ENCODE peak calls at places on chromosome 19, in four cellular contexts. D is uterus, P is GM23248, Q is Peyer's patch. O is an unnamed sample.

GRCh38 chr19:54684537-54684936 is 21.8 kb downstream of the LILRB4 start:
- DNase-seq in D (no peak), P (peak; percentile 38), Q (no peak), O (peak; percentile 55)

GRCh38 chr19:51150627-51151026 is 8.5 kb downstream of the SIGLEC7 start:
- DNase-seq in D (no peak), P (no peak), Q (no peak), O (no peak)

GRCh38 chr19:19232231-19232630 is 20.5 kb downstream of the NCAN start:
- DNase-seq in D (no peak), P (no peak), Q (no peak), O (no peak)

GRCh38 chr19:2582984-2583956 is 107.3 kb downstream of the GADD45B start:
- DNase-seq in D (no peak), P (peak; percentile 36), Q (peak; percentile 29), O (no peak)

GRCh38 chr19:6842871-6843607 is 44.3 kb upstream of the ADGRE1 start:
- DNase-seq in D (no peak), P (no peak), Q (no peak), O (no peak)

GRCh38 chr19:45767881-45768643 is 990 bp downstream of the SIX5 start:
- DNase-seq in D (peak; percentile 77), P (peak; percentile 84), Q (peak; percentile 72), O (peak; percentile 69)

GRCh38 chr19:16590876-16591802 is 18.9 kb upstream of the SLC35E1 start:
- DNase-seq in D (no peak), P (no peak), Q (no peak), O (no peak)

GRCh38 chr19:32642771-32643170 is 32.2 kb downstream of the ANKRD27 start:
- DNase-seq in D (no peak), P (no peak), Q (peak; percentile 64), O (no peak)

GRCh38 chr19:19185853-19186728 is 5.9 kb downstream of the BORCS8 start:
- DNase-seq in D (no peak), P (peak; percentile 51), Q (peak; percentile 73), O (peak; percentile 77)

GRCh38 chr19:3125900-3126524 is 9.8 kb upstream of the GNA15 start:
- DNase-seq in D (no peak), P (peak; percentile 50), Q (peak; percentile 85), O (peak; percentile 52)

GRCh38 chr19:18425515-18426415 is 6.6 kb downstream of the SSBP4 start:
- DNase-seq in D (peak; percentile 82), P (peak; percentile 93), Q (peak; percentile 59), O (peak; percentile 51)

GRCh38 chr19:41734156-41734555 is 21.2 kb upstream of the CEACAM6 start:
- DNase-seq in D (no peak), P (no peak), Q (no peak), O (no peak)

GRCh38 chr19:7293795-7294570 is at the start of gene INSR:
- DNase-seq in D (peak; percentile 94), P (peak; percentile 94), Q (peak; percentile 91), O (peak; percentile 93)

GRCh38 chr19:50332264-50333038 is 3.3 kb upstream of the KCNC3 start:
- DNase-seq in D (no peak), P (no peak), Q (no peak), O (no peak)

GRCh38 chr19:2371656-2372055 is 11.6 kb downstream of the TMPRSS9 start:
- DNase-seq in D (no peak), P (peak; percentile 86), Q (no peak), O (no peak)

GRCh38 chr19:45860359-45861259 is 2.3 kb downstream of the SYMPK start:
- DNase-seq in D (no peak), P (no peak), Q (no peak), O (no peak)

DNA sequence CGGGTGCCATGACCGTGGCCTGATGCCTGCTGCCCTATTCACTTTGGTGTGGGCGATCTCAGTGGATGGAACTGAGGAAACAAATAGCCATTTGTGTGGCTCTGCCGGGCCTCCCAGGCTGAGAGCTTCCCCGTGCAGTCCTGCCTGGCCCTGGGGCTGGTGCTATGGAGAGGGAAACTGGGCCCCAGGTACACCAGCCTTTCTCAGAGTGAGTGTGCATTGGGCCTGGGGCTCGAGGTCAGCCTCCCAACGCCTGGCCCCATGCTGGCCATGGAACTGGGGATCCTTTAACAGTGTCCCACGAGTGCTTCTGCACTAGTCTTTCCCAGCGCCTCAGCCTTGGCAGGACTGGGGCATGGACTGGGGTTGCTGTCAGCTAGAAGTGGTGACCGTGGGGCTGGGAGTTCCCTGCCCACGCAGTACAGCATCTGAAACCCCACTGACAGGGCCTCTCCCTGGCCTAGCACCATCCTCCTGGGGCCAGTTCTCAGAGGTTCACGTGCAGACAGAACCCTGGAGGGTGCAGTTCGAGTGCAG is 10.5 kb downstream of the PLEKHF1 start:
- DNase-seq in D (no peak), P (no peak), Q (peak; percentile 40), O (no peak)
- H3K4me1 ChIP-seq in D (peaks cover 14% of the 10 kb centered on the region), P (no peaks in the 10 kb centered on the region), Q (peaks cover 75% of the 10 kb centered on the region), O (no peaks in the 10 kb centered on the region)

GRCh38 chr19:1269478-1270167 is 491 bp downstream of the CIRBP start:
- DNase-seq in D (peak; percentile 91), P (peak; percentile 96), Q (peak; percentile 93), O (peak; percentile 93)
- H3K4me1 ChIP-seq in D (peaks cover 41% of the 10 kb centered on the region), P (peaks cover 40% of the 10 kb centered on the region), Q (peaks cover 77% of the 10 kb centered on the region), O (peaks cover 86% of the 10 kb centered on the region)

GRCh38 chr19:8456064-8456463 is 11.3 kb downstream of the HNRNPM start:
- DNase-seq in D (no peak), P (peak; percentile 31), Q (no peak), O (no peak)
- H3K4me1 ChIP-seq in D (peaks cover 11% of the 10 kb centered on the region), P (peaks cover 48% of the 10 kb centered on the region), Q (peaks cover 18% of the 10 kb centered on the region), O (peaks cover 37% of the 10 kb centered on the region)

GRCh38 chr19:1094655-1094977 is 559 bp downstream of the POLR2E start:
- DNase-seq in D (no peak), P (peak; percentile 37), Q (no peak), O (no peak)

GRCh38 chr19:1097810-1098176 is 2.6 kb upstream of the POLR2E start:
- DNase-seq in D (no peak), P (no peak), Q (no peak), O (no peak)

GRCh38 chr19:1094978-1095701 is at the start of gene POLR2E:
- DNase-seq in D (peak; percentile 98), P (peak; percentile 99), Q (peak; percentile 99), O (peak; percentile 99)

GRCh38 chr19:1101337-1101698 is 2.5 kb upstream of the GPX4 start:
- DNase-seq in D (peak; percentile 58), P (no peak), Q (no peak), O (peak; percentile 56)

GRCh38 chr19:1098177-1099051 is 3.2 kb upstream of the POLR2E start:
- DNase-seq in D (no peak), P (peak; percentile 67), Q (peak; percentile 79), O (no peak)
- H3K4me1 ChIP-seq in D (peaks cover 16% of the 10 kb centered on the region), P (peaks cover 38% of the 10 kb centered on the region), Q (peaks cover 34% of the 10 kb centered on the region), O (peaks cover 25% of the 10 kb centered on the region)

DNA sequence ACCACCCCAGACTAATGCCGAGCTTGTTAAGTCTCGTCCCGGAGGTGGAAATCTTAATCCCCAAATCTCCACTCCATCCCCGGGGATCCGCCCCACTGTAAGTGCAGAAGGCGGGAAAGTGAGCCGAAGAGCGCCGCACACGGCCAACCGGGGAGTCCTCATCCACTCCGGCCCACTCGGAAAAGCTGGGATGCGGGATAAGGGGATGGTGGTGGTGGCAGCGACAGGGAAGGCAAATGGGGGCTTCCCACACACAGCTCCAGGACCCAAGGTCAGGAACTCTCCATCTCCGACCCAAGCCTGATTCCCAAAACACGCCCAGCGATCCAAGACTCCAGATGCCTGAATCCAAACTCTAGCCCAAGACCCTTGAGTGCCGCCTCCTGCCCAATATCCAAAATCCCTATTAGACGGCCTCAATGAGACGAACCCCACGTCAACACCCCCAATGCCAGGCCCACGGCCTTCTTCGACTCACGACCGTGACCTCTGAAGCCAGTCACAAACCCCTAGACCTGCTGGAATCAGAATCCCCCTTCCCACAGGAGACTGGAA is 481 bp downstream of the FBL start:
- DNase-seq in D (no peak), P (peak; percentile 69), Q (no peak), O (peak; percentile 58)
- H3K4me1 ChIP-seq in D (no peaks in the 10 kb centered on the region), P (peaks cover 28% of the 10 kb centered on the region), Q (no peaks in the 10 kb centered on the region), O (peaks cover 34% of the 10 kb centered on the region)

DNA sequence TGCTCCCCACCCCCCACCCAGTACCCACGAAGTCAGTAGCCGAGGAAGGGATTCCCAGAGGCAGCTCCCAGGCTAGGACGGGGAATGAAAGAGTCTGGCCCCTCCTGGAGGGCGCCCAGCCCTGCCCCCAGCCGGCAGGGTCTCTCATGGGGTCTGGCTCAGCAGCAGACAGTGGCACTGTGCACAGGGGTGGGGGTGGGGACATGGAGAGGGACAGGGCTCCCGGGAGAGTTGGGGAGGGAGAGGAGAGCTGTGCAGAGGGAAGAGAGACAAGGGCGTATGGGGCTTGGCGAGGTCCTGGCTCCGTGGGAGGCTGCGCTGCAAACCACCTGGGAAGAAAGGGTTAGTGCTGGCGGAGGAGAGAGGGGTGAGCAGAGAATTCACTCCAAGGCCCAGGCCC is 27.7 kb upstream of the ASF1B start:
- DNase-seq in D (no peak), P (no peak), Q (no peak), O (no peak)
- H3K4me1 ChIP-seq in D (no peaks in the 10 kb centered on the region), P (no peaks in the 10 kb centered on the region), Q (peaks cover 9% of the 10 kb centered on the region), O (peaks cover 30% of the 10 kb centered on the region)

DNA sequence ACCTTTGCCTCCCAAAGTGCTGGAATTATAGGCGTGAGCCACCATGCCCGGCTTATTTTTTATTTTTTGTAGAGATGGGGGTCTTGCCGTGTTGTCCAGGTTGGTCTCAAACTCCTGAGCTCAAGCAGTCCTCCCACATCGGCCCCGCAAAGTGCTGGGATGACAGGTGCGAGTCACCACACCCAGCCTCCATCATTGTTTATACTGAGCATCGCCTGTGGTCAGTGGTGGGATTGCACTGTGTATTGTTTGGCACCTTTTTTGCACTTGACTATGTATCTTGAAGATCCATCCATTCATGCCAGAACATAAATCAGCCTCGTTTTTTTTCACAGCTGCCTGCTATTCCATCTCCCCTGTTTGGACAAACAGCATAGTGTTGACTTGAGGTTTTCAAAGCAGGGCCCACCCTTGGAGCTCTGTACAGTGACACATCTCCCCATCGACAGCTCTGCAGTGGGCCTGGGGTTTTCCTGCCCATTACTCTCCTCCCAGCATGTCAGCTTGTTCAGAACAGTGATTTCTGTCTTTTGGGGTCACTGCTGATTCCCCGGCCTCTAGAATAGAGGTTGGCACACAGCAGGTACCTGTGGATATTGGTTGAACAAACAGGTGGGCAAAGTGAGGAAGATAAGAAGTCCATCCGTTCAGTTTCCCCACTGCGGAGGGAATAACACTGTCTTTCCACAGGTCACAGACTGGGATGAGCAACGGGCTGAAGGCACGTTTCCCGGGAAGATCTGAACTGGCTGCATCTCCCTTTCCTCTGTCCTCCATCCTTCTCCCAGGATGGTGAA is 8.2 kb upstream of the UPK1A start:
- DNase-seq in D (no peak), P (peak; percentile 15), Q (no peak), O (no peak)
- H3K4me1 ChIP-seq in D (no peaks in the 10 kb centered on the region), P (no peaks in the 10 kb centered on the region), Q (no peaks in the 10 kb centered on the region), O (no peaks in the 10 kb centered on the region)

O was measured in A673.